ENCODE peak calls at places on chromosome 18, in five cellular contexts. X, M, Q, H and J are unnamed samples.

GRCh38 chr18:75478996-75479870 is 51.7 kb upstream of the SMIM21 start:
- DNase-seq in Q (no peak), M (no peak), X (peak; percentile 52), H (peak; percentile 74), J (no peak)

GRCh38 chr18:12423820-12424219 is 16.1 kb downstream of the PRELID3A start:
- DNase-seq in H (no peak), M (no peak), X (no peak), Q (no peak), J (no peak)

GRCh38 chr18:41513438-41513837 is 441.6 kb upstream of the PIK3C3 start:
- DNase-seq in Q (no peak), M (no peak), H (no peak), X (no peak), J (no peak)

GRCh38 chr18:28961669-28962228 is 784.8 kb upstream of the CDH2 start:
- DNase-seq in Q (no peak), M (no peak), X (peak; percentile 13), H (no peak), J (no peak)

GRCh38 chr18:23992119-23992940 is 22.2 kb upstream of the TTC39C start:
- DNase-seq in X (peak; percentile 75), H (peak; percentile 56), M (peak; percentile 54), Q (no peak), J (peak; percentile 72)

GRCh38 chr18:35512761-35513160 is 15.0 kb upstream of the INO80C start:
- DNase-seq in Q (no peak), H (no peak), M (no peak), X (no peak), J (no peak)

GRCh38 chr18:31206787-31207381 is 44.2 kb upstream of the DSC1 start:
- DNase-seq in X (peak; percentile 72), M (no peak), H (peak; percentile 67), Q (no peak), J (no peak)

GRCh38 chr18:26922313-26922712 is 56.8 kb upstream of the AQP4 start:
- DNase-seq in X (no peak), M (no peak), Q (no peak), H (no peak), J (no peak)

GRCh38 chr18:48139427-48140347 is 209.2 kb upstream of the SMAD2 start:
- DNase-seq in Q (peak; percentile 9), M (no peak), X (peak; percentile 35), H (no peak), J (no peak)

GRCh38 chr18:34223164-34223892 is 1.4 kb downstream of the NOL4 start:
- DNase-seq in H (peak; percentile 9), Q (peak; percentile 17), X (peak; percentile 93), M (no peak), J (no peak)

GRCh38 chr18:61333746-61334490 is 688 bp downstream of the CDH20 start:
- DNase-seq in M (no peak), H (peak; percentile 29), Q (peak; percentile 65), X (peak; percentile 86), J (no peak)

GRCh38 chr18:31102020-31102684 is at the start of gene DSC2:
- DNase-seq in H (no peak), M (no peak), X (peak; percentile 89), Q (no peak), J (no peak)

GRCh38 chr18:79964330-79965118 is at the start of gene HSBP1L1:
- DNase-seq in X (peak; percentile 72), H (no peak), Q (peak; percentile 26), M (peak; percentile 37), J (peak; percentile 68)

GRCh38 chr18:26549103-26549485 is 741 bp upstream of the KCTD1 start:
- DNase-seq in X (no peak), Q (no peak), H (peak; percentile 54), M (no peak), J (no peak)

GRCh38 chr18:75865639-75866038 is 438.1 kb upstream of the SMIM21 start:
- DNase-seq in Q (no peak), M (no peak), H (no peak), X (no peak), J (no peak)

GRCh38 chr18:36249392-36249791 is 48.1 kb upstream of the FHOD3 start:
- DNase-seq in Q (no peak), H (no peak), M (no peak), X (no peak), J (no peak)

GRCh38 chr18:67485655-67486054 is 30.9 kb downstream of the DSEL start:
- DNase-seq in X (no peak), Q (no peak), H (no peak), M (no peak), J (no peak)

GRCh38 chr18:48715651-48716354 is 177.0 kb downstream of the CTIF start:
- DNase-seq in H (no peak), X (no peak), Q (no peak), M (no peak), J (no peak)

GRCh38 chr18:3648695-3649094 is 198.7 kb downstream of the TGIF1 start:
- DNase-seq in H (no peak), X (no peak), M (no peak), Q (no peak), J (no peak)

GRCh38 chr18:2855560-2856350 is 8.9 kb downstream of the EMILIN2 start:
- DNase-seq in H (no peak), X (no peak), M (no peak), Q (no peak), J (no peak)

GRCh38 chr18:34921271-34921670 is 119.9 kb upstream of the MAPRE2 start:
- DNase-seq in M (no peak), H (no peak), Q (no peak), X (no peak), J (no peak)

GRCh38 chr18:1573732-1574131 is 669.1 kb downstream of the ADCYAP1 start:
- DNase-seq in Q (no peak), H (no peak), M (no peak), X (no peak), J (no peak)

GRCh38 chr18:78582898-78583738 is 396.5 kb upstream of the SALL3 start:
- DNase-seq in X (no peak), M (no peak), Q (no peak), H (no peak), J (no peak)

GRCh38 chr18:59432796-59433195 is 73.7 kb upstream of the LMAN1 start:
- DNase-seq in M (no peak), Q (no peak), X (no peak), H (no peak), J (no peak)

GRCh38 chr18:1999387-1999786 is 571.9 kb downstream of the METTL4 start:
- DNase-seq in Q (no peak), M (no peak), X (no peak), H (no peak), J (no peak)

GRCh38 chr18:2914844-2915243 is 68.0 kb downstream of the EMILIN2 start:
- DNase-seq in H (no peak), Q (no peak), M (no peak), X (no peak), J (no peak)